ENCODE peak calls at places on chromosomes 6 and 20, in eight cellular contexts. V is right lobe of liver, Q is RWPE2, K is endodermal cell, N is tibial nerve, S is pancreas, O is osteoblast, E is RWPE1. W is an unnamed sample.

GRCh38 chr6:20715135-20715806 is 181.0 kb downstream of the CDKAL1 start:
- DNase-seq in V (no peak), Q (no peak), K (no peak), N (no peak), S (no peak), O (no peak), E (no peak), W (no peak)

GRCh38 chr6:110590821-110591351 is 114.5 kb upstream of the SLC22A16 start:
- DNase-seq in V (no peak), Q (no peak), K (no peak), N (no peak), S (no peak), O (peak; percentile 19), E (no peak), W (no peak)

GRCh38 chr6:41780623-41781301 is at the start of gene PRICKLE4:
- DNase-seq in V (peak; percentile 65), Q (no peak), K (peak; percentile 78), N (peak; percentile 42), S (peak; percentile 65), O (peak; percentile 93), E (peak; percentile 65), W (peak; percentile 82)

GRCh38 chr20:54267510-54268003 is 59.7 kb downstream of the PFDN4 start:
- DNase-seq in V (no peak), Q (no peak), K (peak; percentile 70), N (no peak), S (no peak), O (no peak), E (peak; percentile 16), W (no peak)

GRCh38 chr6:2857580-2858337 is 16.1 kb upstream of the SERPINB1 start:
- DNase-seq in V (peak; percentile 74), Q (no peak), K (no peak), N (no peak), S (no peak), O (no peak), E (no peak), W (no peak)

GRCh38 chr6:170365581-170365980 is 59.0 kb downstream of the FAM120B start:
- DNase-seq in V (no peak), Q (no peak), K (no peak), N (no peak), S (no peak), O (no peak), E (no peak), W (no peak)

GRCh38 chr6:148296746-148297145 is 45.9 kb upstream of the SASH1 start:
- DNase-seq in V (no peak), Q (no peak), K (no peak), N (no peak), S (no peak), O (no peak), E (no peak), W (no peak)

GRCh38 chr6:140487586-140487985 is 1113.1 kb upstream of the CITED2 start:
- DNase-seq in V (no peak), Q (no peak), K (no peak), N (no peak), S (no peak), O (no peak), E (no peak), W (no peak)

GRCh38 chr20:60170116-60170515 is 211.9 kb downstream of the CDH26 start:
- DNase-seq in V (no peak), Q (no peak), K (no peak), N (no peak), S (no peak), O (no peak), E (no peak), W (no peak)

GRCh38 chr6:85390105-85390728 is 59.7 kb upstream of the NT5E start:
- DNase-seq in V (no peak), Q (no peak), K (no peak), N (no peak), S (no peak), O (no peak), E (no peak), W (no peak)

GRCh38 chr20:53599039-53599362 is 5.4 kb upstream of the ZNF217 start:
- DNase-seq in V (no peak), Q (no peak), K (no peak), N (no peak), S (no peak), O (no peak), E (no peak), W (no peak)

GRCh38 chr6:167993831-167994230 is 3.6 kb upstream of the KIF25 start:
- DNase-seq in V (no peak), Q (no peak), K (no peak), N (no peak), S (no peak), O (no peak), E (no peak), W (no peak)

GRCh38 chr6:48743738-48744137 is 632.7 kb upstream of the PTCHD4 start:
- DNase-seq in V (no peak), Q (no peak), K (no peak), N (no peak), S (no peak), O (no peak), E (no peak), W (no peak)

GRCh38 chr6:112744827-112745226 is 397.7 kb downstream of the RFPL4B start:
- DNase-seq in V (no peak), Q (no peak), K (no peak), N (no peak), S (no peak), O (no peak), E (no peak), W (no peak)
- H3K27ac ChIP-seq in V (no peak overlapping the region), Q (no peak overlapping the region), K (no peak overlapping the region), N (no peak overlapping the region), S (no peak overlapping the region), O (peak overlapping the region; percentile 35), E (no peak overlapping the region), W (no peak overlapping the region)

GRCh38 chr6:36383608-36384007 is 3.9 kb downstream of the ETV7 start:
- DNase-seq in V (no peak), Q (no peak), K (no peak), N (no peak), S (no peak), O (no peak), E (peak; percentile 58), W (no peak)

GRCh38 chr6:36389353-36389752 is 1.9 kb upstream of the ETV7 start:
- DNase-seq in V (no peak), Q (no peak), K (no peak), N (no peak), S (no peak), O (no peak), E (no peak), W (no peak)

GRCh38 chr6:36384095-36384494 is 3.4 kb downstream of the ETV7 start:
- DNase-seq in V (no peak), Q (no peak), K (no peak), N (no peak), S (no peak), O (no peak), E (no peak), W (no peak)

GRCh38 chr6:36387440-36388303 is at the start of gene ETV7:
- DNase-seq in V (peak; percentile 62), Q (no peak), K (peak; percentile 73), N (no peak), S (peak; percentile 42), O (peak; percentile 91), E (peak; percentile 53), W (peak; percentile 80)

GRCh38 chr6:36386495-36387439 is 702 bp downstream of the ETV7 start:
- DNase-seq in V (peak; percentile 33), Q (no peak), K (peak; percentile 83), N (peak; percentile 39), S (no peak), O (peak; percentile 91), E (peak; percentile 44), W (peak; percentile 69)
- TF ChIP-seq CTCF in V (no peak), Q (no peak), K (peak; percentile 51), N (no peak), S (no peak), O (peak; percentile 26), E (no peak), W (peak; percentile 22)

DNA sequence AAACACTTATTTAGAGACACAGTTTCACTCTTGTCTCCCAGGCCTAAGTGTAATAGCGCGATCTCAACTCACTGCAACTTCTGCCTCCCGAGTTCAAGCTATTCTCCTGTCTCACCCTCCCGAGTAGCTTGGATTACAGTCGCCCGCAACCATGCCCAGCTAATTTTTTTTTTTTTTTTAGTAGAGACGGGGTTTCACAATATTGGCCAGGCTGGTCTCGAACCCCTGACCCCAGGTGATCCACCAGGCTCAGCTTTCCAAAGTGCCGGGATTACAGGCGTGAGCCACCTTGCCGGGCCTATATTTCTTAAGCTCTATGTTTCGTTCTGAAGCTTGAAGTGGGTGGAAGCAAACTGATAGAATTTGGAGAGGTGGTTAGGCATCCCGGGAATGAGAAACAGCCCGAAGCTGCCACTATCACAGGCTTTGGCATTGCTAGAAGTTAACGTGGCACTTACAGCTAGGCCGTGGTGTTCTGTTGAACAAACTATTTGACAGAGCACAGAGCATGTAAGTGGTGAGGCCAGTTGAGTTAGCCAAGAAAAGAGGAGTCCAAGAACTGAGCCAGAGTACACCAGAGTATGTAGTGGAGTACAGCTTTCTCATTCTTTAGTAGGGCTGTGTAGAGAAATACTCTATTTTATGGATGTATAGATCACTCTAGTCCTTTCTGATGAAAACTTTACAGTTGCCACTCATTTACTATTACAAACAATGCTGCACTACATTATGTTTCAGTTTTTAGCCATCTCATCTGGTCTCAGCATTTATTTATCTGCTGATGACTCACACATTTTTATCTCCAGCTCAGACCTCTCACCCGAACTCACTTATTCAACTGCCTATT is 62.0 kb upstream of the HFE start:
- DNase-seq in V (no peak), Q (no peak), K (peak; percentile 66), N (no peak), S (no peak), O (no peak), E (no peak), W (no peak)
- H3K27ac ChIP-seq in V (peak overlapping the region; percentile 93), Q (peak overlapping the region; percentile 94), K (no peak overlapping the region), N (no peak overlapping the region), S (peak overlapping the region; percentile 94), O (peak overlapping the region; percentile 95), E (peak overlapping the region; percentile 80), W (peak overlapping the region; percentile 91)

DNA sequence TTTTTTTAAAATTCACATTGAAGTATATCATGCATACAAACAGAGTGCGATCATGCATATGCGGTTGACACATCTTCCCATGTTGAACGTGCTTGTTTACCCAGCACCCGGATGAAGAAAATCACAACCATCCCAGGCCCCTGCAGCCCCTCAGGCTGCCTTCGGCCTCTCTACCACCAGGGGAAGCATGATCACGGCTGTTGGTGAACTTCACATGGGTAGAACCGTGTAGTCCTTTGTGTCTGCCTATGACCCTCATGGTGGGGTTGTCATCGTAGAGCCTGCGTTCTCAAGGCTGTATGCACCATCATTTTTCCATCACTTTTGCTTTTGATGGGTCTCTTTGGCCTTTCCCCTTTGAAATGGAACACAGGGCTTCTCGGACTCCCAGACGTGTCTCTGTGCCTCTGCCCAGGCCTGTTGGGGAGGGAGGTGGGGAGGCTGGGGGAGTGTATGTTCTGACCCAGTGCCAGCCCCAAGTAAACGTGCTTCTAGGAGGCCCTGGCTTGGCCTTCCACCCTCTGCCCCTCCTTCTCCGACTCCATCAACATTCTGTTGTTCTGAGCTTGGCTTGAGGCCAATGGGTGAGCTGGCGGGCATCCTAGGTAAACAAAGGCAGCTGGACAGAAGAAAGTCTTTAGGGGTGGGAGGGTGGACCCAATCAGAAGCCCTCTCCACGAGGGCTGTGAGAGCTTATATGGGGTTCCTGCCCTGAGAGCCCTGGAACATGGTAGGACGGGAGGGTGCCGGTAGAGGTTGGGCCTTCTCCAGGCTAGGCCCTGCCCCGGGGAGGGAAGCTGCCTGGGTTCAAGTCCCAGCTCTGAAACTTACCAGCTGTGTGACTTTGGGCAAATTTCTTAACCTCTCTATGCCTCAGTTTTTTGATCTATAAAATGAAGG is 39.7 kb downstream of the TGM2 start:
- DNase-seq in V (peak; percentile 80), Q (peak; percentile 93), K (peak; percentile 44), N (peak; percentile 72), S (peak; percentile 82), O (no peak), E (no peak), W (peak; percentile 77)
- TF ChIP-seq CTCF in V (no peak), Q (no peak), K (peak; percentile 47), N (no peak), S (no peak), O (no peak), E (no peak), W (no peak)

GRCh38 chr6:17932362-17932852 is 55.0 kb downstream of the KIF13A start:
- DNase-seq in V (no peak), Q (no peak), K (no peak), N (no peak), S (no peak), O (peak; percentile 45), E (no peak), W (no peak)
- H3K27ac ChIP-seq in V (peak overlapping the region; percentile 24), Q (peak overlapping the region; percentile 35), K (no peak overlapping the region), N (no peak overlapping the region), S (peak overlapping the region; percentile 20), O (peak overlapping the region; percentile 81), E (no peak overlapping the region), W (peak overlapping the region; percentile 66)

W was measured in upper lobe of right lung.